ENCODE peak calls at places on chromosomes 16 and 17, in seven cellular contexts. I, F, C, S, A, R and B are unnamed samples.

GRCh38 chr16:7835032-7835431 is 502.4 kb downstream of the RBFOX1 start:
- DNase-seq in F (no peak), I (no peak), S (no peak), R (no peak), A (peak; percentile 52), C (no peak), B (no peak)

GRCh38 chr17:29042679-29043538 is at the start of gene PIPOX:
- DNase-seq in F (peak; percentile 17), I (no peak), R (no peak), A (peak; percentile 94), C (peak; percentile 8), S (peak; percentile 20), B (no peak)

GRCh38 chr16:1650131-1650530 is 27.9 kb upstream of the JPT2 start:
- DNase-seq in A (no peak), S (no peak), R (no peak), I (no peak), F (no peak), C (no peak), B (no peak)

GRCh38 chr16:86899757-86900156 is 321.4 kb downstream of the FOXL1 start:
- DNase-seq in S (no peak), I (no peak), F (peak; percentile 18), C (no peak), A (no peak), R (no peak), B (no peak)

GRCh38 chr16:10500582-10500981 is 79.8 kb downstream of the EMP2 start:
- DNase-seq in R (no peak), S (no peak), A (no peak), C (no peak), F (no peak), I (no peak), B (no peak)

GRCh38 chr17:64741038-64741641 is 79.0 kb upstream of the SMURF2 start:
- DNase-seq in A (no peak), C (peak; percentile 6), S (peak; percentile 30), R (no peak), I (peak; percentile 29), F (no peak), B (no peak)

GRCh38 chr16:78684040-78684611 is 584.7 kb downstream of the WWOX start:
- DNase-seq in A (no peak), C (peak; percentile 8), S (peak; percentile 54), F (peak; percentile 46), I (no peak), R (peak; percentile 84), B (no peak)

GRCh38 chr17:8125196-8125946 is 1.5 kb upstream of the HES7 start:
- DNase-seq in I (no peak), A (peak; percentile 98), S (peak; percentile 86), C (peak; percentile 66), F (peak; percentile 81), R (peak; percentile 78), B (peak; percentile 89)

GRCh38 chr17:62164712-62165377 is 99.8 kb upstream of the MED13 start:
- DNase-seq in I (no peak), S (no peak), R (no peak), A (no peak), C (no peak), F (no peak), B (no peak)

GRCh38 chr17:18916816-18917496 is 35.0 kb upstream of the SLC5A10 start:
- DNase-seq in C (no peak), I (no peak), S (no peak), A (no peak), F (no peak), R (no peak), B (no peak)

GRCh38 chr17:77644981-77645380 is 313.5 kb upstream of the TNRC6C start:
- DNase-seq in F (no peak), S (no peak), C (no peak), A (peak; percentile 85), I (no peak), R (peak; percentile 22), B (no peak)

GRCh38 chr16:685967-686366 is 1.8 kb upstream of the JMJD8 start:
- DNase-seq in R (peak; percentile 55), F (peak; percentile 81), C (peak; percentile 52), I (no peak), A (peak; percentile 84), S (no peak), B (no peak)

GRCh38 chr16:85353839-85354622 is 241.8 kb upstream of the CIBAR2 start:
- DNase-seq in R (no peak), F (no peak), C (no peak), I (no peak), S (no peak), A (no peak), B (no peak)

GRCh38 chr17:59388070-59388556 is 56.7 kb downstream of the YPEL2 start:
- DNase-seq in S (no peak), I (no peak), A (no peak), C (no peak), R (no peak), F (no peak), B (no peak)

GRCh38 chr17:14321980-14322776 is 21.3 kb downstream of the HS3ST3B1 start:
- DNase-seq in F (no peak), C (no peak), I (no peak), S (no peak), A (peak; percentile 35), R (no peak), B (no peak)

GRCh38 chr16:1331712-1332617 is 1.5 kb upstream of the BAIAP3 start:
- DNase-seq in S (peak; percentile 74), R (peak; percentile 56), F (peak; percentile 82), C (peak; percentile 79), I (peak; percentile 30), A (peak; percentile 97), B (peak; percentile 94)

GRCh38 chr17:34451313-34451712 is 88.3 kb upstream of the CCL1 start:
- DNase-seq in A (no peak), F (no peak), S (no peak), C (no peak), R (no peak), I (no peak), B (no peak)

GRCh38 chr16:386641-387156 is 4.9 kb upstream of the PGAP6 start:
- DNase-seq in C (no peak), A (no peak), I (no peak), R (no peak), S (no peak), F (no peak), B (no peak)

GRCh38 chr17:77677210-77677609 is 281.3 kb upstream of the TNRC6C start:
- DNase-seq in R (no peak), S (peak; percentile 36), C (no peak), F (no peak), I (no peak), A (no peak), B (no peak)

GRCh38 chr16:23650674-23651073 is 9.4 kb downstream of the DCTN5 start:
- DNase-seq in R (no peak), I (no peak), F (no peak), C (no peak), A (no peak), S (no peak), B (no peak)

GRCh38 chr17:70110443-70110880 is 35.4 kb downstream of the KCNJ16 start:
- DNase-seq in C (no peak), S (peak; percentile 49), I (no peak), R (no peak), F (no peak), A (no peak), B (no peak)
- H3K4me1 ChIP-seq in C (no peaks in the 10 kb centered on the region), S (peaks cover 13% of the 10 kb centered on the region), I (peaks cover 14% of the 10 kb centered on the region), R (peaks cover 14% of the 10 kb centered on the region), F (no peaks in the 10 kb centered on the region), A (no peaks in the 10 kb centered on the region), B (peaks cover 37% of the 10 kb centered on the region)

DNA sequence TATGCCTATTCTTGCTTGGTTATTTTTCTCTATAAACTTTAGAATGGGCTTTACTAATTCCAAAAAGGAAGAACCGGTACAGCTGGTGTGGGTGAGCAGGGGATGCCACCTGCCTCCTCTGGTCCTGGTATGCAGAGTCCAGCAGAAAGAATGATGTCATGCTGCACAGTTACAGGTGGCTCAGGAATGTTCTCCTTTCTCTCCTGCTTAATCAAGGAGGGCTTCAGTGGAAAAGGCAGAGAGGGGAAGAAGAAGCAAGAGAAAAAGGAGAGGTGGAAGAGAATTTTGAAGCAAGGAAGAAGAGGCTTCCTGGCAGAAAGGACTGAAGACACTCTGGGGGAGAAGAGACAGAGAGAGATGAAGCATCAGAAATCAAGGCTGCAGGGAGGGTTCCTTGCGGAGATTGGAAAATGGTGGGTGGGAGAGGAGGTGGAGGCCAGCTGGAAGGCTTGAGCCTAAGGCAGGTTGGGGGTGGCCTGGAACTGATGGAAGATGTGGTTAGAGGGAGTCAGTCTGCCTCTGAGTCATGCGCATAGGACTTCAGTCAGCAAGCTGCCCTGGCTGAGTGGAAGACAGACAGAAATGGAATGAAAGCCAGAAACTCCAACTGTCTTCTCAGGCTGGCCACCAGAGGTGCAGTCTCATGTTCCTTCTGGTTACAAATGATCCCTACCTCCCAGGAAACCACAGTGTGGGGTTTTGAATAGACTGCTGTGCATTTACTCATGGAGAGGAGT is 64.6 kb upstream of the CRHR1 start:
- DNase-seq in I (no peak), A (peak; percentile 84), F (peak; percentile 77), C (no peak), S (no peak), R (no peak), B (no peak)
- TF ChIP-seq CTCF in I (no peak), A (peak; percentile 71), F (peak; percentile 24), C (no peak), S (no peak), R (peak; percentile 50), B (no peak)

GRCh38 chr17:49213803-49214202 is 3.3 kb downstream of the ABI3 start:
- DNase-seq in I (no peak), S (no peak), C (no peak), R (no peak), F (no peak), A (no peak), B (no peak)
- H3K4me3 ChIP-seq in I (no peak overlapping the region), S (peak overlapping the region; percentile 17), C (no peak overlapping the region), R (no peak overlapping the region), F (no peak overlapping the region), A (no peak overlapping the region), B (no peak overlapping the region)

GRCh38 chr17:39775075-39775474 is 37.3 kb downstream of the GRB7 start:
- DNase-seq in F (no peak), C (no peak), S (no peak), A (peak; percentile 13), R (no peak), I (no peak), B (no peak)

GRCh38 chr17:39774043-39774442 is 36.3 kb downstream of the GRB7 start:
- DNase-seq in C (no peak), I (no peak), F (no peak), S (no peak), A (peak; percentile 55), R (no peak), B (no peak)

GRCh38 chr17:39772987-39773664 is 35.4 kb downstream of the GRB7 start:
- DNase-seq in A (peak; percentile 54), C (no peak), S (no peak), R (no peak), I (no peak), F (no peak), B (no peak)

GRCh38 chr17:39777534-39778365 is 40.0 kb downstream of the GRB7 start:
- DNase-seq in A (peak; percentile 36), F (no peak), I (no peak), C (no peak), S (no peak), R (no peak), B (no peak)

DNA sequence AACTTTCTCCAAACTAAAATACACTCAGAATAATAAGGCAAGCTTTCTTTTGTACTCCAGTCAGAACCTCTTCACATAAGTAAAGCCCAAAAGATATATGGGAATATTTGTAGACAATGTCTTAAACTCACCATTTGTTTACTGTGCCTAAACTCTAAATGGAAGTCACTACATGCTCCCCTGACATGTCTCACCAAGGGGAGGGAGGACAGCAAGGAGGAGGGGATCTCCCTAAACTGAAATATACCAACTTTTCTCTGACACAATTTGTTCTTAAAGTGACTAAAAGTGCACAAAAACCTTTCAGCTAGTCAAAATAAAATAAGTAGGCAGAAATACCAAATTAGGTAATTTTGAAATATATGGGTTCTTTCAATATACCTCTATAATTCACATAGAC is 38.5 kb downstream of the GRB7 start:
- DNase-seq in I (no peak), F (no peak), A (peak; percentile 6), R (no peak), C (no peak), S (no peak), B (no peak)
- H3K4me1 ChIP-seq in I (no peaks in the 10 kb centered on the region), F (no peaks in the 10 kb centered on the region), A (no peaks in the 10 kb centered on the region), R (no peaks in the 10 kb centered on the region), C (no peaks in the 10 kb centered on the region), S (no peaks in the 10 kb centered on the region), B (no peaks in the 10 kb centered on the region)